ENCODE peak calls at places on chromosomes 11 and 22, in eight cellular contexts. B is gastrocnemius medialis, I is left ventricle myocardium inferior, M is fibroblast of villous mesenchyme, P is fibroblast of lung, U is neural progenitor cell, G is HCT116, E is PC-3. L is an unnamed sample.

GRCh38 chr11:94325681-94326080 is 21.3 kb downstream of the IZUMO1R start:
- DNase-seq in B (no peak), I (no peak), M (peak; percentile 39), P (no peak), U (peak; percentile 73), G (peak; percentile 41), E (peak; percentile 75), L (no peak)

GRCh38 chr11:116855413-116855812 is 18.0 kb upstream of the APOA1 start:
- DNase-seq in B (no peak), I (no peak), M (no peak), P (no peak), U (no peak), G (no peak), E (no peak), L (no peak)

GRCh38 chr11:16883179-16883578 is 131.0 kb downstream of the PLEKHA7 start:
- DNase-seq in B (peak; percentile 16), I (peak; percentile 28), M (no peak), P (no peak), U (no peak), G (peak; percentile 39), E (peak; percentile 94), L (no peak)

GRCh38 chr22:48574776-48575566 is 1252.7 kb downstream of the BRD1 start:
- DNase-seq in B (no peak), I (no peak), M (no peak), P (peak; percentile 17), U (peak; percentile 92), G (no peak), E (no peak), L (no peak)

GRCh38 chr22:41831383-41831782 is 1.5 kb upstream of the SREBF2 start:
- DNase-seq in B (peak; percentile 46), I (no peak), M (no peak), P (peak; percentile 21), U (no peak), G (no peak), E (no peak), L (no peak)

GRCh38 chr22:37624017-37624365 is 15.4 kb downstream of the GGA1 start:
- DNase-seq in B (no peak), I (no peak), M (no peak), P (no peak), U (no peak), G (no peak), E (no peak), L (no peak)

GRCh38 chr22:48941903-48942625 is 885.6 kb downstream of the BRD1 start:
- DNase-seq in B (no peak), I (no peak), M (no peak), P (no peak), U (no peak), G (no peak), E (no peak), L (no peak)

GRCh38 chr22:41288245-41288946 is 2.4 kb upstream of the RANGAP1 start:
- DNase-seq in B (no peak), I (no peak), M (peak; percentile 85), P (peak; percentile 57), U (no peak), G (peak; percentile 74), E (peak; percentile 87), L (no peak)

GRCh38 chr11:66882540-66882939 is 25.7 kb downstream of the LRFN4 start:
- DNase-seq in B (peak; percentile 60), I (no peak), M (no peak), P (no peak), U (no peak), G (no peak), E (no peak), L (no peak)

GRCh38 chr22:50678651-50679521 is 6.3 kb downstream of the SHANK3 start:
- DNase-seq in B (no peak), I (no peak), M (no peak), P (no peak), U (no peak), G (no peak), E (no peak), L (peak; percentile 29)

GRCh38 chr22:43293661-43294392 is 49.3 kb downstream of the SCUBE1 start:
- DNase-seq in B (peak; percentile 80), I (no peak), M (peak; percentile 98), P (peak; percentile 85), U (peak; percentile 26), G (no peak), E (peak; percentile 29), L (peak; percentile 28)

DNA sequence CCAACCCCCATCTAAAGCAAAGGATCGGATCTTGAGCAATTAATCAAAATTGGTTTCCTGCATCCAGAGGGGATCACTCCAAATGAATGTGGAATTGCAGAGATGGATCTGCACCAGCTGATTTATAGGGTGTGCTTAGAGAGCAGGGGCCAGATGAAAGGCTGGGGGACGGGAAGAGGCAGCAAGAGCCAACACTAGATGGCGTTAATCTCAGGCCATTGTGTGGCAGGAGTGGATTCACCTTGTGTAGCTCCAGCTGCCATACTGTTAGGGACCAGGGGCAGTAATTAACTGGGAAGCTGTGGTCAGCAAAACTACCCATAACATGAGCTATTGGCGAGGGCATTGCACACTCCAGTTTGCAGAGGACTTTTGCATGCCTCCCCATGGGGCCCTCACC is 35.6 kb downstream of the SERPINH1 start:
- DNase-seq in B (no peak), I (no peak), M (no peak), P (no peak), U (peak; percentile 80), G (peak; percentile 36), E (peak; percentile 71), L (no peak)
- TF ChIP-seq CTCF in B (no peak), I (peak; percentile 44), M (peak; percentile 56), P (peak; percentile 71), U (peak; percentile 79), G (peak; percentile 87), E (peak; percentile 94), L (peak; percentile 30)

DNA sequence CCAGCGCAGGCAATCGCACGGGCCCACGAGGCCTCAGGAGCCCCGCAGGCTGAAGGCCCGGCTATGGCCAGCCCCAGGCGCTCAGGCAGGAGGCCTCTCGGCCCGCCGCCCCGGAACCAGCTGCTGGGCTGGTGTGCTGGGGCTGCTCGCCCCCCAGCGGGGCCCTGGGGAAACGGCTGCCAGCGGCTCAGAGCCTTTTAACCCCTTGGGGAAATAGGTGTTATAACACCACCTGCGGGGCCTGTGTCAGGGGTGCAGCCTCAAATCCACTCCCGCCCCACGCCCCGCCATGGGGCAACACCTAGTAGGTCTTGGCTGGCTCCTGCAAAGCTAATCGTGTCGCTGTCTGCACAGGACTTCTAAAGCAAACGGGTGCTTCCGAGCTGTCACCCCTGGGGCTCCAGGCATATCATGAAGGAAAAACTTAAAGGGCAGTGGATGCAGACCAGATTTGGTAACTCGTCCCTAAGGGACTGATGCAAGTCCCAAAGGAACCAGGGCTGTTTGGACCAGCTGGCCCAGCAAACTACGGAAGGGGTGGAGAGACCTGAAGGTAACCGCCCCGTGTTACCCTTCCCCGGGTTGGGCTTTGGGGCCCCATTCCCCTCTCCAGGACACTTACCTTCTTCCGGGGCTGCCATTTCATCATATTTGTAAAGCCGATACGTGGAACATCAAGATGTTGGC is 237.2 kb downstream of the TTC28 start:
- DNase-seq in B (peak; percentile 73), I (peak; percentile 81), M (peak; percentile 72), P (peak; percentile 75), U (peak; percentile 91), G (peak; percentile 6), E (no peak), L (peak; percentile 83)
- H3K4me3 ChIP-seq in B (peak overlapping the region; percentile 69), I (peak overlapping the region; percentile 81), M (peak overlapping the region; percentile 64), P (peak overlapping the region; percentile 71), U (peak overlapping the region; percentile 61), G (no peak overlapping the region), E (no peak overlapping the region), L (peak overlapping the region; percentile 65)

DNA sequence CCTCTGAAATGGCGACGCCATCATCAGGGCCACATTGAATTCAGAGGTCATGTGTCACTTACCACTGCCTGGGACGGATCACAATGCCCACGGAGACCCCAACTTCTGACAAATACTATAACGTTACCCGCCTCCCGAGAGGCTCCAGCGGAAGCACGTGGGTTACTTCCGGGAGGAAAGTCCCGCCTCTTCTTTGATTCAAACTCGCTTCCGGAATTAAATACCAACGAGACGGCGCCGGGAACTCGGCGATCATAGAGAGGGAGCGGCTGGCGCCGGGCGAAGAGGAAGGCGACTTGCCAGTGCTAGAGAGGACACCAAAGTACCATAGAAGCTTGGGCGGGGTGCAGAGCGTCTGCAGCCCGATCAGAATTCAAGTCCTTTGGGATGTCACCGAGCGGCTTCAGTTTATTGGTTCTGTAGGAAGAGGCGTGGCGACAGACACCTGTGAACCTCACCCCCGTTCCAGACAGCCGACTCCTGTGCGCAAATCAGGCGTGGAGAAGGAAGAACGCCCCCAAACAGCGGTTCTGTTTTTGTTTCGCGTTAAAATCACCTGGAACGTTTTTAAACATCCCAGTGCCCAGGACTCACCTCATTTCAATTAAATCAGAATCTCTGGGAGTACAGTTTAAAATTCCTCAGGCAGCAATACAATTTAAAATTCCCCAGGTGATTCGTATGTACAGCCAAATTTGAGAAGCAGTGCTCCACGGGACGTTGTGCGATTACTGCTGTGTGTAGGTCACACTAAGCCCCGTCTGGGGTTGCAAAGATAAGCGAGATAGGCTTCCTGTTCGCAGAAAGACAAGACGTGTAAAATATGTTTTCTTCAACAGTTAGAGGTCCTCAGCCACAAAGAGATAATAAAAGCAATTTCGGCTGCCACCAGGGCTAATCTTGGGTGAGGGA is at the start of gene TIMM10:
- DNase-seq in B (peak; percentile 98), I (peak; percentile 94), M (peak; percentile 95), P (peak; percentile 96), U (peak; percentile 98), G (peak; percentile 99), E (peak; percentile 100), L (peak; percentile 97)
- TF ChIP-seq CTCF in B (no peak), I (no peak), M (no peak), P (no peak), U (no peak), G (no peak), E (no peak), L (peak; percentile 59)

DNA sequence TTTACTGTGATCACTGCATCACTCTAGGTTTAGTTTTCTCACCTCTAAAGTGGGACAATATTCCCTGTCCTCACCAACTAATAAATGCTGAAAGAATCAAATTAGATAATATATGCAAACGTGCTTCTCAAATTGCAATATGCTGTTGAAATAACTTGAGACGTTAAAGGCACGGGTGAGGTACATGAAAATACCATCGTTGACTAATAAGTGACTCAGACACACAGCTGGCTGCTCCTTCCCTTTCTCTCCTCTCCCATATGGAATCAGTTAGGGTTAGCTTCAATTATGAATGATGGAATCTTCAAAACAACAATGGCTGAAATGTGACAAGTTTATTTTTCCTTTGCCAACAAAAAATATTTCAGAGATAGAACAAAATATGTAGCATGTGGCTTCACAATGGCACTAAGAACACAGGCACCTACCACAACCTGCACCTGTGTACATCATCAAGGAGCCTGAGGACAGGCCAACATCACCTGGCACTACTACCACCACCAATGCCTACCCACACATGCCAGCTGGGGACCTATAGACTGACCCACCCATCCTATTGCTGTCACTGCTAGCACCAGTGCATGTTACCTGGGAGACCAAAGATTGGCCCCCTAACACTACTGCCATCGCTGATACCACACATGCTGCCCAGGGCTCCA is 13.7 kb downstream of the GDPD4 start:
- DNase-seq in B (no peak), I (no peak), M (peak; percentile 88), P (peak; percentile 94), U (no peak), G (no peak), E (peak; percentile 87), L (no peak)
- H3K4me3 ChIP-seq in B (no peak overlapping the region), I (no peak overlapping the region), M (no peak overlapping the region), P (no peak overlapping the region), U (no peak overlapping the region), G (no peak overlapping the region), E (peak overlapping the region; percentile 39), L (no peak overlapping the region)